ENCODE peak calls at places on chromosomes 12 and 14, in five cellular contexts. C, X, W, K and M are unnamed samples.

GRCh38 chr12:91685917-91686316 is 459.7 kb downstream of the BTG1 start:
- DNase-seq in C (no peak), X (no peak), W (no peak), K (no peak), M (no peak)

GRCh38 chr14:99244299-99244959 is 27.6 kb downstream of the BCL11B start:
- DNase-seq in C (no peak), X (no peak), W (no peak), K (no peak), M (no peak)

GRCh38 chr12:108948369-108948768 is 68.5 kb downstream of the DAO start:
- DNase-seq in C (no peak), X (no peak), W (no peak), K (no peak), M (no peak)

GRCh38 chr12:46983393-46983793 is 96.0 kb upstream of the PCED1B start:
- DNase-seq in C (no peak), X (no peak), W (no peak), K (no peak), M (no peak)

GRCh38 chr12:69412655-69413054 is 53.1 kb downstream of the YEATS4 start:
- DNase-seq in C (no peak), X (no peak), W (no peak), K (no peak), M (no peak)

GRCh38 chr14:76294876-76295275 is 81.1 kb upstream of the ESRRB start:
- DNase-seq in C (no peak), X (no peak), W (no peak), K (no peak), M (no peak)

GRCh38 chr12:68310370-68310769 is 21.8 kb downstream of the MDM1 start:
- DNase-seq in C (no peak), X (no peak), W (no peak), K (no peak), M (no peak)

GRCh38 chr14:102998393-102998792 is 59.0 kb downstream of the CDC42BPB start:
- DNase-seq in C (no peak), X (no peak), W (no peak), K (no peak), M (no peak)

GRCh38 chr12:125549836-125550235 is 484.6 kb downstream of the AACS start:
- DNase-seq in C (no peak), X (no peak), W (no peak), K (no peak), M (no peak)

GRCh38 chr12:78917513-78917912 is 52.9 kb downstream of the SYT1 start:
- DNase-seq in C (no peak), X (no peak), W (no peak), K (no peak), M (no peak)

GRCh38 chr14:52327374-52328226 is 13.5 kb downstream of the PTGER2 start:
- DNase-seq in C (no peak), X (no peak), W (no peak), K (no peak), M (no peak)

GRCh38 chr12:40145896-40146295 is 40.0 kb upstream of the SLC2A13 start:
- DNase-seq in C (no peak), X (no peak), W (no peak), K (no peak), M (no peak)

GRCh38 chr12:40054554-40055226 is 51.2 kb downstream of the SLC2A13 start:
- DNase-seq in C (no peak), X (no peak), W (peak), K (no peak), M (peak)

GRCh38 chr14:75879031-75879430 is 102.8 kb downstream of the TGFB3 start:
- DNase-seq in C (no peak), X (no peak), W (no peak), K (no peak), M (no peak)

GRCh38 chr12:131852551-131853299 is 24.5 kb downstream of the MMP17 start:
- DNase-seq in C (peak), X (no peak), W (no peak), K (no peak), M (no peak)

GRCh38 chr12:99444859-99445316 is 202.7 kb upstream of the GARIN6 start:
- DNase-seq in C (no peak), X (no peak), W (no peak), K (no peak), M (no peak)

GRCh38 chr14:51209457-51209856 is 30.6 kb upstream of the TMX1 start:
- DNase-seq in C (no peak), X (no peak), W (no peak), K (no peak), M (no peak)

GRCh38 chr12:2273288-2273687 is 220.5 kb downstream of the CACNA1C start:
- DNase-seq in C (no peak), X (no peak), W (no peak), K (no peak), M (no peak)

GRCh38 chr12:20722142-20722541 is 27.0 kb downstream of the SLCO1C1 start:
- DNase-seq in C (no peak), X (no peak), W (no peak), K (no peak), M (no peak)

GRCh38 chr12:47767197-47767724 is 5.8 kb upstream of the SLC48A1 start:
- DNase-seq in C (peak), X (peak), W (no peak), K (peak), M (no peak)

GRCh38 chr14:99035712-99036593 is 236.0 kb downstream of the BCL11B start:
- DNase-seq in C (peak), X (no peak), W (peak), K (no peak), M (peak)

GRCh38 chr12:94374124-94374523 is 85.5 kb downstream of the CEP83 start:
- DNase-seq in C (no peak), X (no peak), W (no peak), K (no peak), M (no peak)

GRCh38 chr14:69261761-69262331 is 1.9 kb downstream of the GALNT16 start:
- DNase-seq in C (peak), X (no peak), W (no peak), K (no peak), M (no peak)

GRCh38 chr14:98816718-98817117 is 455.3 kb downstream of the BCL11B start:
- DNase-seq in C (no peak), X (no peak), W (no peak), K (no peak), M (no peak)

GRCh38 chr14:51337520-51337919 is 97.5 kb downstream of the TMX1 start:
- DNase-seq in C (no peak), X (no peak), W (no peak), K (no peak), M (no peak)

GRCh38 chr12:75058228-75058627 is 151.4 kb downstream of the KCNC2 start:
- DNase-seq in C (no peak), X (no peak), W (no peak), K (no peak), M (no peak)

GRCh38 chr12:19709889-19710288 is 270.6 kb downstream of the AEBP2 start:
- DNase-seq in C (no peak), X (no peak), W (no peak), K (no peak), M (no peak)

GRCh38 chr12:124862768-124863408 is 776 bp downstream of the SCARB1 start:
- DNase-seq in C (peak), X (no peak), W (peak), K (no peak), M (no peak)

GRCh38 chr12:102917026-102917787 is at the start of gene PAH:
- DNase-seq in C (peak), X (no peak), W (no peak), K (no peak), M (no peak)